ENCODE peak calls at places on chromosomes 12 and 14, in eight cellular contexts. R is GM06990; I is keratinocyte; Z is adrenal gland; M is CD8-positive, alpha-beta T cell; K is BE2C; A is fibroblast of lung; X is breast epithelium. P is an unnamed sample. For H3K27me3 and H3K36me3, the result is how much of the 10 kb centered on the place peaks cover.

GRCh38 chr14:61765225-61765943 is 3.2 kb downstream of the SNAPC1 start:
- DNase-seq in R (no peak), Z (no peak), A (peak), M (no peak), I (no peak), K (no peak), X (no peak), P (no peak)

GRCh38 chr12:44876554-44877275 is 600 bp upstream of the NELL2 start:
- DNase-seq in X (no peak), R (peak), Z (peak), K (peak), A (peak), M (peak), I (no peak), P (peak)

GRCh38 chr12:120800665-120801064 is 75.0 kb downstream of the ACADS start:
- DNase-seq in R (no peak), X (no peak), A (no peak), M (no peak), Z (no peak), K (no peak), I (no peak), P (no peak)

GRCh38 chr12:16389594-16389993 is 42.1 kb downstream of the MGST1 start:
- DNase-seq in I (no peak), X (no peak), K (no peak), A (peak), R (no peak), Z (no peak), M (no peak), P (no peak)

GRCh38 chr12:6923851-6924250 is 3.9 kb upstream of the ATN1 start:
- DNase-seq in X (no peak), A (no peak), M (no peak), R (no peak), K (no peak), Z (no peak), I (no peak), P (no peak)

GRCh38 chr12:752673-753400 is 458 bp downstream of the WNK1 start:
- DNase-seq in A (peak), K (peak), X (peak), I (no peak), M (peak), Z (peak), R (peak), P (peak)

GRCh38 chr14:22388669-22389625 is 200.1 kb downstream of the DAD1 start:
- DNase-seq in K (no peak), Z (no peak), X (no peak), I (no peak), A (peak), R (no peak), M (no peak), P (no peak)

GRCh38 chr14:55889124-55889523 is 229.1 kb upstream of the PELI2 start:
- DNase-seq in X (peak), K (no peak), R (no peak), A (no peak), I (no peak), M (no peak), Z (no peak), P (no peak)

GRCh38 chr14:95319312-95320075 is at the start of gene CLMN:
- DNase-seq in A (peak), I (no peak), Z (peak), M (peak), R (peak), K (peak), X (peak), P (peak)

GRCh38 chr14:104383931-104384775 is 195.4 kb upstream of the C14orf180 start:
- DNase-seq in A (no peak), X (no peak), R (no peak), K (peak), M (no peak), I (no peak), Z (no peak), P (peak)

GRCh38 chr12:117587646-117588287 is 226.3 kb upstream of the NOS1 start:
- DNase-seq in Z (peak), R (no peak), X (peak), K (peak), A (peak), I (no peak), M (peak), P (peak)

GRCh38 chr14:70808402-70809237 is 693 bp downstream of the MAP3K9 start:
- DNase-seq in K (peak), Z (peak), R (peak), I (no peak), A (peak), M (peak), X (no peak), P (peak)

GRCh38 chr14:23579739-23580138 is 1.1 kb upstream of the JPH4 start:
- DNase-seq in Z (no peak), K (no peak), R (no peak), X (no peak), A (no peak), M (no peak), I (no peak), P (no peak)

GRCh38 chr14:23577710-23578392 is 739 bp downstream of the JPH4 start:
- DNase-seq in Z (no peak), X (no peak), K (no peak), I (no peak), R (no peak), M (no peak), A (no peak), P (no peak)

GRCh38 chr14:23579311-23579630 is 681 bp upstream of the JPH4 start:
- DNase-seq in K (no peak), R (no peak), A (no peak), X (no peak), I (no peak), Z (no peak), M (no peak), P (no peak)

GRCh38 chr14:23577004-23577681 is 1.4 kb downstream of the JPH4 start:
- DNase-seq in M (no peak), K (peak), Z (no peak), I (no peak), A (no peak), R (no peak), X (no peak), P (no peak)

GRCh38 chr14:23578560-23579310 is at the start of gene JPH4:
- DNase-seq in X (no peak), R (no peak), M (no peak), A (no peak), Z (no peak), K (no peak), I (no peak), P (peak)
- H3K27me3 ChIP-seq in X (under half), R (under half), M (under half), A (under half), Z (under half), K (under half), I (half or more), P (under half)

DNA sequence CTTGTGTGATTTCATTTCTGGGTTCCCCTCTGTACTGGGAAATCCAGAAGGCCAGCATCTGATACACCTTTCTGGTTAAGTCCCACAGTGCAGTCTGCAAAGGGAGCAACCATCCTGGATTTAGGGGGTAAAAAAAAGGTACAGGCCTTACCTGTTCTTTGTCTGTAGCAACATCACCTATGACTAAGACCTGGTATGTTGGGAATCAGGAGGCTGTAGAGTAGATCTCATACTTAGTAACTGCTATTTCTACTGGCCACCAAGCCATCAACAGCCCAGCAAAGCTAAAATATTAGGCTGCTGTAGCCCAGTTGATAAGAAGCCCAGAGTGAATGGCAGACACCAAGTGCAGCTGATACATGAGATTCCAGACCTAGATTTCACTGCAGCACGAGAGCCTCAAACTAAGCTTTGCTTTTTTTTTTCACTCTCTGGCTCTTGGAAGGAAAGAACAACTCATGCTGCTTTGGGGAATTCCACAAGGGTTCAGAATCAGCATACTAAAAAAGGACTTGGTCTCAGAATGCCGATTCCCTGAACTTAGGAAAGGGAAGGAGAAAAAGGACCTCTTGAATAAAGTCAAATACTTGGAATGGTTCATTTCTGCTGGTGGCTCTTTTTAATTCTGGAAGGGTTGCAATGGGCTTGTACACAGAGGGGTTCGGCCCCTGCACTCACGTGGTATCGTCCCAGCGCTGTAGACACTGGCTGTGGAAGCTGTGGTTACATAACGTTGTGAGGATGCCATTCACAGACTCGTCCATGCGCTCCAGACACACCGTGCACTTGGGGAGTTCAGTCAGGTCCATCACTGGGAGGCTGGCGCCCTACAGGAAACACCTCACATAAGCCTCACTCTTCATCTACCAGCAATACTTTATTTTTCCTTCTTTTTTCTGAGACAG is 20.5 kb downstream of the BRAP start:
- DNase-seq in I (no peak), X (no peak), K (no peak), R (no peak), Z (no peak), A (no peak), M (no peak), P (no peak)
- TF ChIP-seq CTCF in I (no peak), X (no peak), K (no peak), R (no peak), Z (no peak), A (no peak), M (no peak), P (no peak)

GRCh38 chr12:111443586-111443985 is 37.9 kb downstream of the SH2B3 start:
- DNase-seq in I (no peak), K (no peak), A (peak), Z (peak), X (no peak), R (no peak), M (no peak), P (no peak)
- H3K36me3 ChIP-seq in I (under half), K (under half), A (under half), Z (under half), X (under half), R (under half), M (under half), P (under half)

GRCh38 chr14:58944226-58944769 is 244.2 kb upstream of the DAAM1 start:
- DNase-seq in K (no peak), X (no peak), Z (no peak), R (no peak), I (no peak), A (peak), M (no peak), P (no peak)

GRCh38 chr14:58950555-58950954 is 237.9 kb upstream of the DAAM1 start:
- DNase-seq in A (no peak), Z (no peak), R (no peak), I (no peak), K (no peak), M (no peak), X (no peak), P (no peak)

GRCh38 chr14:58947156-58947555 is 241.3 kb upstream of the DAAM1 start:
- DNase-seq in A (peak), Z (no peak), R (no peak), I (no peak), M (no peak), K (no peak), X (no peak), P (no peak)

GRCh38 chr14:58944957-58945356 is 243.5 kb upstream of the DAAM1 start:
- DNase-seq in A (no peak), K (no peak), M (no peak), R (no peak), Z (no peak), I (no peak), X (no peak), P (no peak)

GRCh38 chr14:58947816-58948440 is 240.5 kb upstream of the DAAM1 start:
- DNase-seq in X (no peak), K (no peak), M (no peak), Z (no peak), I (no peak), R (no peak), A (peak), P (peak)
- H3K27me3 ChIP-seq in X (under half), K (under half), M (under half), Z (under half), I (under half), R (under half), A (under half), P (under half)

P was measured in WERI-Rb-1.